ENCODE peak calls at places on chromosomes 7 and 10, in four cellular contexts. D, C, I and F are unnamed samples.

GRCh38 chr7:122006687-122007086 is 133.7 kb downstream of the PTPRZ1 start:
- DNase-seq in C (no peak), D (no peak), I (no peak), F (no peak)

GRCh38 chr7:67522504-67522903 is 525.9 kb downstream of the TYW1 start:
- DNase-seq in C (no peak), I (no peak), D (no peak), F (no peak)

GRCh38 chr10:45624724-45625123 is 47.8 kb downstream of the ZFAND4 start:
- DNase-seq in C (no peak), D (no peak), I (no peak), F (no peak)

GRCh38 chr7:36900988-36901710 is 176.9 kb upstream of the AOAH start:
- DNase-seq in D (no peak), I (no peak), C (no peak), F (no peak)

GRCh38 chr10:34721201-34721840 is 93.8 kb downstream of the PARD3 start:
- DNase-seq in C (no peak), I (no peak), D (no peak), F (no peak)

GRCh38 chr7:72490301-72490700 is 78.2 kb upstream of the CALN1 start:
- DNase-seq in C (no peak), I (no peak), D (no peak), F (no peak)

GRCh38 chr7:100271716-100272537 is 35.6 kb upstream of the SPDYE3 start:
- DNase-seq in I (peak), D (peak), C (peak), F (peak)

GRCh38 chr10:64515975-64516699 is 994.9 kb downstream of the REEP3 start:
- DNase-seq in C (no peak), D (no peak), I (no peak), F (no peak)

GRCh38 chr10:90587081-90587491 is 270.8 kb downstream of the HTR7 start:
- DNase-seq in D (no peak), C (no peak), I (no peak), F (no peak)

GRCh38 chr10:98215378-98215777 is 52.6 kb downstream of the LOXL4 start:
- DNase-seq in I (no peak), C (no peak), D (no peak), F (no peak)

GRCh38 chr7:20798081-20798693 is 11.5 kb upstream of the SP8 start:
- DNase-seq in D (no peak), I (peak), C (peak), F (no peak)

GRCh38 chr7:133355325-133355708 is 102.4 kb downstream of the EXOC4 start:
- DNase-seq in I (no peak), D (no peak), C (no peak), F (no peak)

GRCh38 chr10:30819306-30820190 is 190.0 kb upstream of the LYZL2 start:
- DNase-seq in C (no peak), D (no peak), I (no peak), F (no peak)

GRCh38 chr7:138091073-138091472 is 14.8 kb downstream of the AKR1D1 start:
- DNase-seq in D (no peak), C (no peak), I (no peak), F (no peak)

GRCh38 chr7:151374139-151374538 is 32.5 kb downstream of the NUB1 start:
- DNase-seq in C (no peak), I (no peak), D (no peak), F (no peak)

GRCh38 chr10:23695825-23696420 is 257.0 kb downstream of the OTUD1 start:
- DNase-seq in I (no peak), C (no peak), D (no peak), F (no peak)

GRCh38 chr10:75042292-75042974 is 69.0 kb upstream of the SAMD8 start:
- DNase-seq in I (no peak), C (no peak), D (no peak), F (peak)

GRCh38 chr10:106609466-106609865 is 555.0 kb downstream of the SORCS1 start:
- DNase-seq in I (no peak), C (no peak), D (no peak), F (no peak)

GRCh38 chr10:106608101-106608500 is 556.4 kb downstream of the SORCS1 start:
- DNase-seq in I (no peak), D (no peak), C (no peak), F (no peak)

GRCh38 chr10:106612381-106612780 is 552.1 kb downstream of the SORCS1 start:
- DNase-seq in C (no peak), I (no peak), D (no peak), F (no peak)

GRCh38 chr10:106614293-106614692 is 550.2 kb downstream of the SORCS1 start:
- DNase-seq in I (no peak), D (no peak), C (no peak), F (no peak)

GRCh38 chr10:106609867-106610266 is 554.6 kb downstream of the SORCS1 start:
- DNase-seq in D (no peak), I (no peak), C (no peak), F (no peak)
- TF ChIP-seq CTCF in D (no peak), I (no peak), C (no peak), F (peak)

GRCh38 chr10:102384053-102384452 is 11.5 kb upstream of the NFKB2 start:
- DNase-seq in C (no peak), D (peak), I (no peak), F (no peak)
- TF ChIP-seq CTCF in C (no peak), D (no peak), I (no peak), F (peak)

GRCh38 chr7:149144996-149145850 is 2.0 kb upstream of the ZNF398 start:
- DNase-seq in C (peak), I (no peak), D (no peak), F (no peak)

GRCh38 chr7:149150981-149151380 is 3.7 kb downstream of the ZNF398 start:
- DNase-seq in I (no peak), C (no peak), D (no peak), F (no peak)

GRCh38 chr7:149141893-149142292 is 5.4 kb upstream of the ZNF398 start:
- DNase-seq in D (no peak), I (no peak), C (no peak), F (no peak)

GRCh38 chr7:149147730-149148653 is 739 bp downstream of the ZNF398 start:
- DNase-seq in D (peak), C (peak), I (peak), F (no peak)

GRCh38 chr7:149147072-149147729 is at the start of gene ZNF398:
- DNase-seq in C (peak), D (peak), I (peak), F (peak)
- TF ChIP-seq CTCF in C (peak), D (peak), I (peak), F (peak)

GRCh38 chr7:81467964-81468363 is 301.9 kb downstream of the HGF start:
- DNase-seq in I (no peak), D (no peak), C (no peak), F (no peak)
- TF ChIP-seq CTCF in I (no peak), D (no peak), C (no peak), F (no peak)

DNA sequence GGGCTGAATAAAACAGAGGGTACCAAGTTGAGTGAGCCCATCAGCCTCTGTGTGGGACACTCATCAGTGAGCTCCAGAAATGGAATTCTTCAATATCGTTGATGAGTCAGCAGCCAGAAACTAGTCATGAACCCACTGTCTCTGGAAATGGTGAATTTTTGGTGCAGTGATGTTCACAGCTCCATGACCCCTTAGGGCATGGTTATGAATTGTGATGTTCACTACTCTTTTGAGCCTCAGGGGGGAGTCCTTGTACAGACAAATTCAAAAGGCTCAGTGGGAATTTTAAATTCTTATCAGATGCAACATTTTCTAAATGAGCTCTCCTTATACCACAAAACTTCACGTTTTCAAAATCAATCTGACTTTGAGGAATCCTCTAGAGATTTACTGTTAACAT is 335.7 kb downstream of the PHTF2 start:
- DNase-seq in C (peak), I (no peak), D (no peak), F (peak)
- TF ChIP-seq CTCF in C (peak), I (peak), D (no peak), F (peak)

DNA sequence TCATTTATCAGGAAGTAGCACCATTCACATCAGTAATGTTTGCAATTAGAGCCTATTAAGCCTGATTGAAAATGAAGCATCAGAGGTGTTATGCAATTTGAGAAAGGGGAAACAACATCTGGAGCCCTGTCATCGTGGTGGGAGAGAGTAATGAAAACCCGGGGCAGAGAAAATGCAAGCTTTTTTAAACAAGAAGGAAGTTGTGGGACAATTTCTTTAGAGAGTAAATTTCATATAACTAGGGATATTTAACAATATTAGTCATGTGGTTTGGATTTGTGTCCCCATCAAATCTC is 41.3 kb downstream of the ARL5B start:
- DNase-seq in D (no peak), I (no peak), C (no peak), F (no peak)
- TF ChIP-seq CTCF in D (no peak), I (no peak), C (no peak), F (no peak)

DNA sequence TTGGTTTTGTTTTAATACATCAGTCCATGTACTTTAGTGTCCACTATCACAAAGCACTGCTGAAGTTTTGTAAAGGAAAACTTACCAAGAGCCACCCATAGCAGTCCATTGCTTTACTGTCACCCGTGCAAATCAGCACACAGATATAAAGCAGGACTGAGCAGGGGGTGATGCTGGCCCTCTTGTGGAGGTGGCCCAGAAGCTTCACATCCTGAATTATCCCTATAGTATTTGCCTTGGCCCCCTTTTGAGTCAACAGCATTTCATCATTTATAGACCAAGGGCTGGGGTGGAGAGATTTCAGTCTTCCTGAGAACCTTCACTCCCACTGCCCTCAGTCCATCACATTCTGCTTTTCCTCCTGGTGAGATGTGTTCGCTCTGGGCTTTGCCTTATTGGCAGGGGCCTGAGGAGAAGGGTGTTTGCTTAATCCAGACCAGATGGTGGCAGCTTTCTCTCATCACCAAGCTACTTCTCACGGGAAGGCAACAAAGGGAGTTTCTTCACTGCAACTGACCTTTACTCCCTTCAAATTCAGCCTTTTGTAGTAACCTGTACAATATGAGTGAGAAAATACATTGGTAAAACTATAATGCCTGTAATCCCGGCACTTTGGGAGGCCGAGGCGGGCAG is 47.7 kb downstream of the NOC3L start:
- DNase-seq in C (no peak), I (no peak), D (no peak), F (peak)
- TF ChIP-seq CTCF in C (no peak), I (no peak), D (no peak), F (no peak)